ENCODE peak calls at places on chromosomes 11 and 22, in eight cellular contexts. J is stimulated activated naive B cell treated with anti-CD40 and anti-IgM and Interleukin-4, amounts not matched to agents 10 μg/mL and 1 μg/mL and 100 μg/mL, for 72 hours; F is hippocampal formation; A is stimulated activated CD4-positive, alpha-beta T cell treated with anti-CD3 and anti-CD28 coated beads, TNF-alpha, amount 100 ng/mL, for 24 hours; W is iPS DF 6.9; R is stomach; X is anterior cingulate cortex; D is fibroblast of the aortic adventitia. G is an unnamed sample.

GRCh38 chr11:46336781-46337180 is 10.5 kb upstream of the DGKZ start:
- DNase-seq in X (no peak), W (no peak), D (peak), F (no peak), R (no peak), J (no peak), A (no peak), G (no peak)

GRCh38 chr11:93169950-93170561 is 27.7 kb downstream of the SLC36A4 start:
- DNase-seq in X (no peak), A (no peak), R (no peak), J (no peak), W (no peak), F (no peak), D (peak), G (peak)

GRCh38 chr22:24289138-24289537 is 18.5 kb downstream of the SPECC1L start:
- DNase-seq in A (no peak), W (no peak), R (no peak), X (no peak), D (peak), F (no peak), J (no peak), G (no peak)

GRCh38 chr11:112225753-112226061 is 521 bp upstream of the PTS start:
- DNase-seq in R (no peak), J (no peak), W (no peak), X (no peak), F (no peak), D (no peak), A (no peak), G (no peak)

GRCh38 chr11:79054636-79055035 is 386.2 kb downstream of the TENM4 start:
- DNase-seq in J (no peak), W (no peak), A (no peak), R (no peak), D (peak), X (no peak), F (no peak), G (no peak)

GRCh38 chr11:120068114-120068573 is 69.8 kb downstream of the TRIM29 start:
- DNase-seq in A (no peak), R (no peak), X (no peak), J (no peak), W (no peak), F (no peak), D (no peak), G (no peak)

GRCh38 chr11:68020575-68020974 is 9.9 kb upstream of the NDUFS8 start:
- DNase-seq in F (peak), A (no peak), D (no peak), X (no peak), J (no peak), R (peak), W (no peak), G (no peak)

GRCh38 chr22:49723478-49724029 is 104.1 kb downstream of the BRD1 start:
- DNase-seq in X (no peak), J (no peak), R (no peak), D (no peak), F (no peak), A (no peak), W (no peak), G (no peak)

GRCh38 chr11:130719516-130719915 is 196.8 kb downstream of the SNX19 start:
- DNase-seq in X (no peak), A (no peak), J (no peak), F (no peak), W (no peak), D (peak), R (no peak), G (no peak)

GRCh38 chr11:65355776-65356393 is 1.3 kb downstream of the TIGD3 start:
- DNase-seq in R (no peak), W (no peak), F (peak), X (peak), J (no peak), D (peak), A (no peak), G (no peak)

G was measured in pons.